ENCODE peak calls at places on chromosomes 7 and 10, in four cellular contexts. N is K562, P is GM12878, C is HepG2. I is an unnamed sample.

GRCh38 chr7:148461780-148462179 is 128.8 kb upstream of the C7orf33 start:
- DNase-seq in C (no peak), N (no peak), P (no peak), I (no peak)

GRCh38 chr10:100873081-100873824 is 39.5 kb upstream of the SLF2 start:
- DNase-seq in N (no peak), P (no peak), C (no peak), I (no peak)

GRCh38 chr10:21993360-21994001 is 10.0 kb downstream of the DNAJC1 start:
- DNase-seq in P (no peak), N (no peak), C (no peak), I (no peak)

GRCh38 chr7:101602484-101603241 is 26.4 kb downstream of the MYL10 start:
- DNase-seq in P (peak), C (peak), N (peak), I (peak)

GRCh38 chr10:94308866-94309265 is 53.9 kb downstream of the NOC3L start:
- DNase-seq in N (no peak), P (no peak), C (no peak), I (no peak)

GRCh38 chr7:154817224-154817896 is 185.6 kb downstream of the PAXIP1 start:
- DNase-seq in P (no peak), C (no peak), N (peak), I (no peak)

GRCh38 chr7:81744389-81744788 is 25.5 kb downstream of the HGF start:
- DNase-seq in N (no peak), P (no peak), C (no peak), I (no peak)

GRCh38 chr7:38318803-38319416 is 45.5 kb upstream of the TARP start:
- DNase-seq in N (peak), P (no peak), C (peak), I (peak)

GRCh38 chr10:76469675-76470074 is 1038.3 kb downstream of the LRMDA start:
- DNase-seq in N (no peak), C (no peak), P (no peak), I (no peak)

GRCh38 chr7:136914016-136914415 is 45.6 kb downstream of the CHRM2 start:
- DNase-seq in P (no peak), C (no peak), N (no peak), I (no peak)

GRCh38 chr10:12782537-12782936 is 219.0 kb downstream of the CCDC3 start:
- DNase-seq in P (no peak), C (peak), N (peak), I (peak)

GRCh38 chr7:116592445-116592844 is 67.6 kb downstream of the CAV1 start:
- DNase-seq in P (no peak), N (peak), C (no peak), I (no peak)

DNA sequence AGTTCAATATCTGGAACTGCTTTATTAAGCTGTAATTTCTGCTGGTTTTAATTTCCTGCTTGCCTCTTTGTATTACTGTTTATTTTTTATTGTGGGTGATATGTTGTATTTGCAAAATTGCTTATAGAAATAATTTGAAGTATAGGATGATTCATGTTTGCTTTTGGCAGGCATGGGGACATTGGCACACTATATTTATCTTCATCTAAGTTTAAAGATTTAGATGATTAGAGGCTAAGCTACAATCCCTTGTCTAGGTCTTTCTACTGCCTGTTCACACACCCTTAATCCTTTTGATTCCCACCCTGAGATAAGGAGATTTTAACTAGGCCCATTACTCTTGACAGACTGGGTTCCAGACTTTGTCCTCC is 182.8 kb upstream of the KAT6B start:
- DNase-seq in C (no peak), N (no peak), P (no peak), I (no peak)
- TF ChIP-seq CREM in C (no peak), N (no peak), P (no peak), I (no peak)

GRCh38 chr7:42219447-42219846 is 17.6 kb downstream of the GLI3 start:
- DNase-seq in P (no peak), C (no peak), N (no peak), I (no peak)

GRCh38 chr7:42218248-42218647 is 18.8 kb downstream of the GLI3 start:
- DNase-seq in N (peak), C (no peak), P (no peak), I (no peak)

GRCh38 chr7:42217548-42217947 is 19.5 kb downstream of the GLI3 start:
- DNase-seq in N (no peak), C (no peak), P (no peak), I (no peak)

GRCh38 chr7:42214063-42214679 is 22.8 kb downstream of the GLI3 start:
- DNase-seq in P (no peak), C (no peak), N (no peak), I (no peak)

DNA sequence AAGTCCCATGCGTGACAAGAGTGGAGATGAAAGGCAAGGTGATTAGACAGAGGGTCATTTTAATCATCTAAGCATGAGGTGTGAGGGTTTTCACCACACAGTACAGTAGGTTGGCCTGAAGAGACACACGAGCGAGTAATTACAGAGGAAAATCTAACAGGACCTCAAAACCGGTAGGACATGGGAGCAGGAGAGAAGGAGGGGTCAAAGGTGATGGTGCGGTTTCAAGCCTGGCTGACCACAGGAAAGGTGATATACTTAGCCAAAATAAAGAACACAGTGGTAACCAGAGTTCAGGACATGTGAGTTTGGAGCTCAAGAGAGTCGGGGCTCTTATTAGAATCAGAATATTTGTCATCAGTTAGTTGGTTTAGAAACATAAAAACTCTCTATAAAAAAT is 20.0 kb downstream of the GLI3 start:
- DNase-seq in C (no peak), N (peak), P (no peak), I (no peak)
- TF ChIP-seq CREB1 in C (no peak), N (no peak), P (no peak), I (no peak)

GRCh38 chr7:19772858-19773337 is 519 bp downstream of the TMEM196 start:
- DNase-seq in N (no peak), P (no peak), C (no peak), I (peak)

GRCh38 chr7:19773361-19773760 is at the start of gene TMEM196:
- DNase-seq in P (no peak), N (no peak), C (no peak), I (peak)

GRCh38 chr7:19776981-19777380 is 3.6 kb upstream of the TMEM196 start:
- DNase-seq in N (no peak), P (no peak), C (no peak), I (no peak)

GRCh38 chr7:19772323-19772722 is 1.1 kb downstream of the TMEM196 start:
- DNase-seq in N (no peak), C (no peak), P (no peak), I (peak)
- TF ChIP-seq CREM in N (no peak), C (no peak), P (no peak), I (no peak)

GRCh38 chr10:59628456-59628855 is 81.2 kb downstream of the SLC16A9 start:
- DNase-seq in P (no peak), C (no peak), N (no peak), I (no peak)

GRCh38 chr10:59627366-59628018 is 82.2 kb downstream of the SLC16A9 start:
- DNase-seq in C (peak), P (no peak), N (no peak), I (no peak)

GRCh38 chr10:59625842-59626522 is 83.7 kb downstream of the SLC16A9 start:
- DNase-seq in C (peak), P (peak), N (peak), I (peak)

GRCh38 chr10:59624951-59625350 is 84.7 kb downstream of the SLC16A9 start:
- DNase-seq in P (no peak), C (no peak), N (no peak), I (no peak)

GRCh38 chr10:59626523-59626869 is 83.2 kb downstream of the SLC16A9 start:
- DNase-seq in N (no peak), C (no peak), P (no peak), I (no peak)
- TF ChIP-seq CREB1 in N (no peak), C (no peak), P (no peak), I (no peak)

I was measured in WTC11.